ENCODE peak calls at places on chromosomes 13 and 19, in four cellular contexts. F is H1, Q is SK-N-SH, C is GM12878. N is an unnamed sample.

GRCh38 chr13:109547942-109548860 is 238.2 kb downstream of the IRS2 start:
- DNase-seq in F (no peak), Q (no peak), C (no peak), N (no peak)

GRCh38 chr19:7454998-7455397 is 33.8 kb downstream of the PEX11G start:
- DNase-seq in F (no peak), Q (no peak), C (no peak), N (no peak)

GRCh38 chr13:19606152-19606551 is 27.3 kb upstream of the MPHOSPH8 start:
- DNase-seq in F (no peak), Q (no peak), C (no peak), N (no peak)

GRCh38 chr19:982567-983170 is 1.5 kb upstream of the WDR18 start:
- DNase-seq in F (peak; percentile 95), Q (peak; percentile 98), C (no peak), N (peak; percentile 92)

GRCh38 chr19:54459282-54460229 is 4.0 kb downstream of the LENG9 start:
- DNase-seq in F (no peak), Q (no peak), C (no peak), N (no peak)

GRCh38 chr19:3115916-3116602 is 19.8 kb upstream of the GNA15 start:
- DNase-seq in F (no peak), Q (no peak), C (no peak), N (no peak)

GRCh38 chr13:62119739-62120700 is 704.4 kb upstream of the PCDH20 start:
- DNase-seq in F (no peak), Q (peak; percentile 17), C (no peak), N (no peak)

GRCh38 chr19:23415034-23415433 is 19.8 kb upstream of the ZNF91 start:
- DNase-seq in F (no peak), Q (no peak), C (no peak), N (no peak)

GRCh38 chr13:25678398-25678797 is 306.6 kb downstream of the ATP8A2 start:
- DNase-seq in F (no peak), Q (no peak), C (no peak), N (no peak)

GRCh38 chr19:40549007-40549708 is 27.5 kb upstream of the SHKBP1 start:
- DNase-seq in F (peak; percentile 92), Q (peak; percentile 95), C (no peak), N (peak; percentile 88)

GRCh38 chr13:42155251-42155650 is 106.8 kb downstream of the DGKH start:
- DNase-seq in F (no peak), Q (no peak), C (no peak), N (no peak)

GRCh38 chr19:55034751-55035150 is 3.3 kb downstream of the GP6 start:
- DNase-seq in F (no peak), Q (no peak), C (no peak), N (no peak)

GRCh38 chr19:51458051-51458645 is at the start of gene SIGLEC8:
- DNase-seq in F (no peak), Q (no peak), C (no peak), N (no peak)

GRCh38 chr19:4267101-4267900 is 11.8 kb upstream of the SHD start:
- DNase-seq in F (peak; percentile 90), Q (peak; percentile 89), C (no peak), N (peak; percentile 83)

GRCh38 chr13:41418027-41418426 is 39.3 kb upstream of the RGCC start:
- DNase-seq in F (no peak), Q (no peak), C (no peak), N (no peak)

GRCh38 chr13:76937416-76937815 is 10.9 kb upstream of the ACOD1 start:
- DNase-seq in F (no peak), Q (no peak), C (no peak), N (no peak)

GRCh38 chr13:91347996-91348905 is 764 bp downstream of the MIR17HG start:
- DNase-seq in F (no peak), Q (no peak), C (no peak), N (peak; percentile 90)

GRCh38 chr13:57627663-57628062 is 3.9 kb upstream of the PCDH17 start:
- DNase-seq in F (no peak), Q (peak; percentile 51), C (no peak), N (peak; percentile 8)

GRCh38 chr19:13012690-13013608 is 17.7 kb downstream of the NFIX start:
- DNase-seq in F (no peak), Q (no peak), C (no peak), N (peak; percentile 65)

GRCh38 chr19:32345261-32346207 is at the start of gene ZNF507:
- DNase-seq in F (peak; percentile 95), Q (peak; percentile 99), C (no peak), N (peak; percentile 98)

GRCh38 chr19:39160889-39161672 is 35.5 kb downstream of the PAK4 start:
- DNase-seq in F (no peak), Q (no peak), C (no peak), N (no peak)

GRCh38 chr13:113956571-113956970 is 17.3 kb downstream of the C13orf46 start:
- DNase-seq in F (no peak), Q (no peak), C (no peak), N (no peak)

GRCh38 chr13:26132756-26133155 is 80.9 kb upstream of the SHISA2 start:
- DNase-seq in F (no peak), Q (no peak), C (no peak), N (no peak)

GRCh38 chr19:16233836-16234551 is 36.3 kb downstream of the AP1M1 start:
- DNase-seq in F (no peak), Q (peak; percentile 31), C (no peak), N (no peak)

GRCh38 chr13:26050568-26051230 is 1.1 kb downstream of the SHISA2 start:
- DNase-seq in F (peak; percentile 80), Q (peak; percentile 66), C (no peak), N (no peak)

GRCh38 chr13:21670006-21670882 is 629 bp upstream of the FGF9 start:
- DNase-seq in F (no peak), Q (peak; percentile 62), C (no peak), N (peak; percentile 63)

GRCh38 chr19:16542894-16543498 is 759 bp upstream of the CHERP start:
- DNase-seq in F (no peak), Q (no peak), C (no peak), N (peak; percentile 23)

GRCh38 chr19:10006335-10006708 is 4.0 kb downstream of the COL5A3 start:
- DNase-seq in F (no peak), Q (no peak), C (no peak), N (no peak)

GRCh38 chr13:37263881-37264280 is 158.4 kb upstream of the CSNK1A1L start:
- DNase-seq in F (no peak), Q (no peak), C (no peak), N (no peak)

GRCh38 chr13:110942248-110942981 is 27.5 kb upstream of the ANKRD10 start:
- DNase-seq in F (no peak), Q (no peak), C (peak; percentile 64), N (no peak)

GRCh38 chr13:110347535-110348308 is 40.6 kb downstream of the COL4A2 start:
- DNase-seq in F (no peak), Q (no peak), C (no peak), N (no peak)

GRCh38 chr13:41942462-41943094 is 18.3 kb downstream of the VWA8 start:
- DNase-seq in F (no peak), Q (no peak), C (no peak), N (no peak)

GRCh38 chr19:45745606-45746005 is 12.4 kb downstream of the MEIOSIN start:
- DNase-seq in F (no peak), Q (no peak), C (no peak), N (no peak)

GRCh38 chr13:20132052-20132634 is 28.7 kb downstream of the GJA3 start:
- DNase-seq in F (no peak), Q (no peak), C (no peak), N (no peak)

GRCh38 chr19:6979341-6979740 is 41.9 kb downstream of the MBD3L2B start:
- DNase-seq in F (no peak), Q (no peak), C (no peak), N (no peak)

GRCh38 chr19:47891923-47892666 is 6.0 kb upstream of the SULT2A1 start:
- DNase-seq in F (no peak), Q (no peak), C (no peak), N (peak; percentile 92)

GRCh38 chr19:53504903-53505302 is 33.0 kb upstream of the ZNF331 start:
- DNase-seq in F (no peak), Q (peak; percentile 23), C (no peak), N (no peak)

GRCh38 chr13:113013878-113014751 is 45.1 kb downstream of the MCF2L start:
- DNase-seq in F (no peak), Q (no peak), C (no peak), N (no peak)

GRCh38 chr19:49718991-49719390 is 28.1 kb downstream of the CPT1C start:
- DNase-seq in F (no peak), Q (no peak), C (no peak), N (no peak)
- TF ChIP-seq NRF1 in F (no peak), Q (no peak), C (no peak), N (no peak)

DNA sequence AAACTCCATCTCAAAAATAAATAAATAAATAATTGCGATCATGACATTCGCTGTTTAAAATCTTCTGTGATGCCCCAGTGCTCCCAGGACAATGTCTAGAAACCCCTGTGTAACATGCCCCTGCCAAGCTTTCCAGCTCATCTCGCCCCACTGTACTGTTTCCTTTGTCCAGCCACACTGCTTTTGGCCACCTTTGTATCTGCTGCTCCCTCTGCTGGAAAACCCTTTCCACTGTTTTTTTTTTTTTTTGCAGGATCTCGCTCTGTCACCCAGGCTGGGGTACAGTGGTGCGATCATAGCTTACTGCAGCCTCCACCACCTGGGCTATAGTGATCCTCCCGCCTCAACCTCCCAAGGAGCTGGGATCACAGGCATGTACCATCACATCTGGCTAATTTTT is 7.5 kb downstream of the PLAUR start:
- DNase-seq in F (peak; percentile 46), Q (peak; percentile 36), C (no peak), N (no peak)
- TF ChIP-seq NRF1 in F (no peak), Q (no peak), C (no peak), N (no peak)

DNA sequence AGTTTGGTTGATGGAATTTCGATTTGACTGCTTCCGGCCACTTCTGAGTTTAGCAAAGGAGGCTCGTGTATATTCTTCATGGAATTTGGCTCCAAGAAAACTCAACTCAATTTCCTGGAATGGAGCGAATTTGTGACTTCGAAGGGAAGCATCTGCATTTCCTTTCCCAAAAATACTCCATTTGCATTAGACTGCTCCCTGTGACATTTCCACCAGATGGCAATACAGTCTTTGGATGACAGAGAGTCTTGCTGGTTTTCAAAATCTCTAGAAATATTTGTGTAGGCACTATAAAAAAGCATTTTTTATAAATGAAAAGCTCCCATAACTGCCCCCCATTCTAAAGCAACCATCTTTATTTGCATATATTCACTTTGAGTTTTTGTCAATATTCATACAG is 4.1 kb downstream of the C1QTNF9 start:
- DNase-seq in F (no peak), Q (no peak), C (no peak), N (no peak)
- TF ChIP-seq NRF1 in F (no peak), Q (no peak), C (no peak), N (no peak)

DNA sequence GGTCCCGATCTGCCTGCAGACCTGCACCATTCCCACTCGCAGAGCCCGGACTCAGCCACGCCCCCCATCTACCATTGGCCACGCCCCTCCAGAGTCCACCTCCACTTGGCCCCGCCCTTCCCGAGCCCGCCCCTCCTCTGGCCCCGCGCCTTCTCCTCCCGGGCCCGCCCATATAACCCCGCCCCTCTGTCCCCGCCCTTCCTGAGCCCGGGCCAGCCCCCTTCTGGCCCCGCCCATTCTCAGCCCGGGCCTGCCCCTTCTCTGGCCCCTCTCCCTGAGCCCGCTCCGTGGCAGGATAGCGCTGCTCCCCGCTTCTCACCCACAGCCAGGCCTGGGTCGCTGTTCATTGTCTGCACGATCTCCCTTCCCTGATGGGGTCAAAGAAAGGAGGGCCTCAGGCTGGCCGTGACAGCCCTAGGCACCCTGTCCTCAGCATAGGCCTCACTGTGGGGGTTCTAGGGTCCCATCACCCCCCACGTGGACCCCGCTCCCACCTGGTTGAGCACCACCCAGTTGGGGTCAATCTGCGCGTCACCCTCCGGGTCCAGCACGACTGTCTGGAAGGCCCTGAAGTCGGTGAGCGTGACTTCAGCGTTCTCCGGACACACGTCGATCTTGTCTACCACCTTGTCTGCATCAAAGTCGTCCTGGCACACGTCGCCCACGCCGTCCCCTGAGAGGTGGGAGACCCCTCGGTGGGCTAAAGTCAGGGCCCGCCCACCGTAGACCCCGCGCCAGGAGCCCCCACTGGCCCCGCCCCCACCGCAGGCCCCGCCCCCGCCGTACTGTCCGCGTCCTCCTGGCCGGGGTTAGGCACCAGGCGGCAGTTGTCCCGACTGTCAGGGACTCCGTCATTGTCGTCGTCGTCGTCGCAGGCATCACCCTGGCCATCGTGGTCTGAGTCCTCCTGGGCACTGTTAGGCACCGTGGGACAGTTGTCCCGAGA is 5.7 kb downstream of the COMP start:
- DNase-seq in F (peak; percentile 98), Q (peak; percentile 100), C (no peak), N (peak; percentile 100)
- TF ChIP-seq NRF1 in F (no peak), Q (no peak), C (no peak), N (peak; percentile 47)

N was measured in K562.